ENCODE peak calls at places on chromosome 7, in four cellular contexts. P, R, X and F are unnamed samples.
A peak's percentile ranks its signal among the peaks of the same experiment; 100 is the strongest.

GRCh38 chr7:155009570-155010157 is 6.7 kb upstream of the PAXIP1 start:
- DNase-seq in P (no peak), R (no peak), X (no peak), F (no peak)

GRCh38 chr7:7834761-7835160 is 116.4 kb upstream of the RPA3 start:
- DNase-seq in P (no peak), R (no peak), X (no peak), F (no peak)

GRCh38 chr7:24871765-24872164 is 108.2 kb downstream of the OSBPL3 start:
- DNase-seq in P (no peak), R (no peak), X (no peak), F (no peak)

GRCh38 chr7:44073664-44074348 is 8.4 kb upstream of the PGAM2 start:
- DNase-seq in P (peak; percentile 87), R (peak; percentile 91), X (peak; percentile 75), F (peak; percentile 55)

GRCh38 chr7:86925221-86925620 is 134.2 kb downstream of the ELAPOR2 start:
- DNase-seq in P (no peak), R (no peak), X (no peak), F (no peak)

GRCh38 chr7:30990316-30991029 is 26.7 kb downstream of the GHRHR start:
- DNase-seq in P (no peak), R (no peak), X (no peak), F (no peak)

GRCh38 chr7:76133164-76133775 is 68.4 kb upstream of the SRRM3 start:
- DNase-seq in P (no peak), R (no peak), X (no peak), F (no peak)

GRCh38 chr7:85593355-85593754 is 406.5 kb upstream of the SEMA3D start:
- DNase-seq in P (no peak), R (no peak), X (no peak), F (no peak)

GRCh38 chr7:135943266-135943889 is 33.8 kb downstream of the MTPN start:
- DNase-seq in P (no peak), R (no peak), X (no peak), F (no peak)

GRCh38 chr7:107172318-107173032 is 3.7 kb downstream of the HBP1 start:
- DNase-seq in P (no peak), R (no peak), X (no peak), F (no peak)
- TF ChIP-seq POLR2A in P (no peak), R (no peak), X (no peak), F (no peak)

GRCh38 chr7:538764-539685 is 19.4 kb upstream of the PDGFA start:
- DNase-seq in P (no peak), R (no peak), X (no peak), F (no peak)
- TF ChIP-seq POLR2A in P (no peak), R (no peak), X (no peak), F (no peak)

GRCh38 chr7:99820408-99821027 is 7.3 kb upstream of the CYP3A43 start:
- DNase-seq in P (no peak), R (no peak), X (no peak), F (no peak)
- TF ChIP-seq POLR2A in P (no peak), R (no peak), X (no peak), F (no peak)

GRCh38 chr7:130758429-130759056 is 24.5 kb upstream of the KLF14 start:
- DNase-seq in P (no peak), R (no peak), X (no peak), F (no peak)
- TF ChIP-seq POLR2A in P (no peak), R (no peak), X (no peak), F (no peak)

GRCh38 chr7:117478796-117479479 is 887 bp upstream of the CFTR start:
- DNase-seq in P (no peak), R (no peak), X (no peak), F (no peak)

GRCh38 chr7:117484988-117485655 is 5.3 kb downstream of the CFTR start:
- DNase-seq in P (no peak), R (no peak), X (no peak), F (no peak)

GRCh38 chr7:117480978-117481377 is 1.2 kb downstream of the CFTR start:
- DNase-seq in P (no peak), R (no peak), X (no peak), F (no peak)

DNA sequence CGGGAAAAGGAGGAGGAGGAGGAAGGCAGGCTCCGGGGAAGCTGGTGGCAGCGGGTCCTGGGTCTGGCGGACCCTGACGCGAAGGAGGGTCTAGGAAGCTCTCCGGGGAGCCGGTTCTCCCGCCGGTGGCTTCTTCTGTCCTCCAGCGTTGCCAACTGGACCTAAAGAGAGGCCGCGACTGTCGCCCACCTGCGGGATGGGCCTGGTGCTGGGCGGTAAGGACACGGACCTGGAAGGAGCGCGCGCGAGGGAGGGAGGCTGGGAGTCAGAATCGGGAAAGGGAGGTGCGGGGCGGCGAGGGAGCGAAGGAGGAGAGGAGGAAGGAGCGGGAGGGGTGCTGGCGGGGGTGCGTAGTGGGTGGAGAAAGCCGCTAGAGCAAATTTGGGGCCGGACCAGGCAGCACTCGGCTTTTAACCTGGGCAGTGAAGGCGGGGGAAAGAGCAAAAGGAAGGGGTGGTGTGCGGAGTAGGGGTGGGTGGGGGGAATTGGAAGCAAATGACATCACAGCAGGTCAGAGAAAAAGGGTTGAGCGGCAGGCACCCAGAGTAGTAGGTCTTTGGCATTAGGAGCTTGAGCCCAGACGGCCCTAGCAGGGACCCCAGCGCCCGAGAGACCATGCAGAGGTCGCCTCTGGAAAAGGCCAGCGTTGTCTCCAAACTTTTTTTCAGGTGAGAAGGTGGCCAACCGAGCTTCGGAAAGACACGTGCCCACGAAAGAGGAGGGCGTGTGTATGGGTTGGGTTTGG is at the start of gene CFTR:
- DNase-seq in P (no peak), R (peak; percentile 30), X (no peak), F (no peak)
- TF ChIP-seq POLR2A in P (no peak), R (no peak), X (no peak), F (no peak)

GRCh38 chr7:149496642-149497391 is 792 bp downstream of the ZNF746 start:
- DNase-seq in P (no peak), R (peak; percentile 70), X (peak; percentile 63), F (no peak)

GRCh38 chr7:149495785-149496641 is 1.6 kb downstream of the ZNF746 start:
- DNase-seq in P (peak; percentile 55), R (peak; percentile 85), X (peak; percentile 89), F (no peak)

GRCh38 chr7:149494738-149495368 is 2.8 kb downstream of the ZNF746 start:
- DNase-seq in P (no peak), R (no peak), X (no peak), F (no peak)

GRCh38 chr7:149500201-149500600 is 2.6 kb upstream of the ZNF746 start:
- DNase-seq in P (no peak), R (no peak), X (no peak), F (no peak)

GRCh38 chr7:149497467-149498261 is at the start of gene ZNF746:
- DNase-seq in P (peak; percentile 78), R (peak; percentile 85), X (peak; percentile 77), F (peak; percentile 35)
- TF ChIP-seq POLR2A in P (peak; percentile 67), R (no peak), X (peak; percentile 51), F (no peak)

GRCh38 chr7:128860158-128861073 is 2.2 kb upstream of the ATP6V1F start:
- DNase-seq in P (peak; percentile 75), R (no peak), X (no peak), F (no peak)
- TF ChIP-seq POLR2A in P (peak; percentile 4), R (no peak), X (no peak), F (no peak)

GRCh38 chr7:116528008-116528789 is 3.4 kb downstream of the CAV1 start:
- DNase-seq in P (peak; percentile 57), R (peak; percentile 83), X (peak; percentile 20), F (no peak)

GRCh38 chr7:116530107-116530820 is 5.4 kb downstream of the CAV1 start:
- DNase-seq in P (no peak), R (no peak), X (no peak), F (no peak)

GRCh38 chr7:116527521-116527920 is 2.7 kb downstream of the CAV1 start:
- DNase-seq in P (no peak), R (no peak), X (no peak), F (no peak)

GRCh38 chr7:116526897-116527296 is 2.1 kb downstream of the CAV1 start:
- DNase-seq in P (no peak), R (no peak), X (no peak), F (no peak)

GRCh38 chr7:116529250-116529649 is 4.4 kb downstream of the CAV1 start:
- DNase-seq in P (no peak), R (no peak), X (no peak), F (no peak)
- TF ChIP-seq POLR2A in P (no peak), R (no peak), X (no peak), F (no peak)

GRCh38 chr7:94298943-94299342 is 95.8 kb upstream of the COL1A2 start:
- DNase-seq in P (no peak), R (no peak), X (no peak), F (no peak)

GRCh38 chr7:94294471-94295131 is 100.1 kb upstream of the COL1A2 start:
- DNase-seq in P (no peak), R (no peak), X (no peak), F (no peak)

GRCh38 chr7:94295805-94296204 is 98.9 kb upstream of the COL1A2 start:
- DNase-seq in P (no peak), R (no peak), X (no peak), F (no peak)

GRCh38 chr7:94296886-94297285 is 97.8 kb upstream of the COL1A2 start:
- DNase-seq in P (no peak), R (no peak), X (no peak), F (no peak)

GRCh38 chr7:94297397-94297838 is 97.3 kb upstream of the COL1A2 start:
- DNase-seq in P (peak; percentile 58), R (peak; percentile 77), X (peak; percentile 71), F (no peak)
- TF ChIP-seq POLR2A in P (no peak), R (no peak), X (no peak), F (no peak)

GRCh38 chr7:107166702-107167426 is 1.9 kb upstream of the HBP1 start:
- DNase-seq in P (no peak), R (no peak), X (no peak), F (no peak)

GRCh38 chr7:107167483-107168232 is 1.1 kb upstream of the HBP1 start:
- DNase-seq in P (no peak), R (no peak), X (no peak), F (no peak)

GRCh38 chr7:107170051-107170661 is 1.4 kb downstream of the HBP1 start:
- DNase-seq in P (no peak), R (no peak), X (no peak), F (no peak)

GRCh38 chr7:107169120-107170050 is 582 bp downstream of the HBP1 start:
- DNase-seq in P (peak; percentile 98), R (peak; percentile 98), X (peak; percentile 99), F (peak; percentile 59)

DNA sequence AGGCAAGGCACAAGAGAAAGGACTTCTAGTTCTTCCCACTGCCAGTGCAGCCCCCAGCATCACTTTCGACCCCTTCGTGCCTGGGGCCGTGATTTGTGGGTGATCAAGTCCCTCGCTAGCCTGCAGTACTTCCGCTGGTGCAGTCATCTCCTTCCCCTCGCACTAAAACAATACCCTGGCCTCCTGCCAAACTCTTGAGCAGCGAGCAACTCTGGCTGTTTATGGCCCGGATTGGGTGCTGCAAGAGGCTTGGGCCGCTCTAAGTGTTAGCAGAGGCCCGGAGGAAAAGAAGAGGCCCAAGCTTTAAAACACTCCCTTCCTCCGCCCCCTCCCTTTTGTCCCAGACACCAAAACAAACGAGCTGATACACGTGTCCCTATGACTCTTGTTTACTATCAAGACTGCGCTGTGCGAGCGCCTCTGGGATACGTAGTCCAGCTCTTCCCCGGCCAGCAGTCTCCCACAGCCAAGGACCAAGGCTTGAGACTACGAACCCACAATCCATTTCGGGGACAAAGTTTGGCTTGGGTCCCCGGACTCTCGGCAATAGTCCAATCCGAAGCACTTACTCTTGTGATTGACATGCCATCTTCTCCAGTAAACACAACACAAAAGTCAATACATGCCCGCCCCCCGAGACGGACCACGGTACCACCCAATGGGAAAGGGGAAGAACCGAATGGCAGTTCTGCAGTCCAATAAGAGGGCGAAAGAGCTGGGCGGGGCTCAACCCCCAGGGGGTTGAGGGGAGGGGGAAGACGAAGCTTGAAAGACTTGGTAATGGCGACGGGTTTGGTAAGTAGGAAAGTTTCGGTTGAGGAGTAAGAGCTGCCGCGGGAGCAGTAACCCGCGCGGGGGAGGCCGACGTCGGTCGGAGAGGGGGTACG is at the start of gene HBP1:
- DNase-seq in P (peak; percentile 100), R (peak; percentile 99), X (peak; percentile 100), F (peak; percentile 100)
- TF ChIP-seq POLR2A in P (peak; percentile 40), R (peak; percentile 17), X (peak; percentile 51), F (no peak)